ENCODE peak calls at places on chromosomes 3 and 15, in seven cellular contexts. R, N, X, K, J, S and H are unnamed samples. For H3K4me1 and H3K27me3, the result is how much of the 10 kb centered on the place peaks cover.

GRCh38 chr3:7487763-7488162 is 626.8 kb downstream of the GRM7 start:
- DNase-seq in R (peak), N (no peak), X (no peak), K (no peak), J (no peak), S (no peak), H (no peak)

GRCh38 chr3:109888026-109888425 is 550.7 kb upstream of the DPPA4 start:
- DNase-seq in R (no peak), N (no peak), X (no peak), K (no peak), J (no peak), S (no peak), H (no peak)

GRCh38 chr3:194536883-194537637 is 50.3 kb upstream of the ATP13A3 start:
- DNase-seq in R (no peak), N (no peak), X (no peak), K (no peak), J (no peak), S (no peak), H (no peak)

GRCh38 chr3:168060317-168060716 is 35.4 kb downstream of the GOLIM4 start:
- DNase-seq in R (no peak), N (no peak), X (no peak), K (no peak), J (no peak), S (no peak), H (no peak)

GRCh38 chr15:35351059-35351458 is 194.9 kb downstream of the DPH6 start:
- DNase-seq in R (no peak), N (no peak), X (no peak), K (no peak), J (no peak), S (no peak), H (no peak)

GRCh38 chr3:171132873-171133272 is 106.4 kb upstream of the SLC2A2 start:
- DNase-seq in R (peak), N (no peak), X (no peak), K (no peak), J (no peak), S (no peak), H (no peak)

GRCh38 chr3:126342991-126343661 is 14.1 kb downstream of the KLF15 start:
- DNase-seq in R (peak), N (peak), X (peak), K (no peak), J (peak), S (peak), H (no peak)

GRCh38 chr3:144556392-144556791 is 584.8 kb downstream of the DIPK2A start:
- DNase-seq in R (no peak), N (no peak), X (no peak), K (peak), J (no peak), S (no peak), H (no peak)

GRCh38 chr3:142603340-142603730 is 7.1 kb downstream of the PLS1 start:
- DNase-seq in R (no peak), N (no peak), X (no peak), K (no peak), J (no peak), S (no peak), H (no peak)

GRCh38 chr3:152318512-152318911 is 49.8 kb downstream of the MBNL1 start:
- DNase-seq in R (no peak), N (no peak), X (no peak), K (no peak), J (no peak), S (no peak), H (no peak)

GRCh38 chr3:150384517-150385212 is 23.4 kb upstream of the TSC22D2 start:
- DNase-seq in R (peak), N (peak), X (peak), K (peak), J (peak), S (no peak), H (no peak)

GRCh38 chr15:101017935-101018849 is 99.0 kb downstream of the LRRK1 start:
- DNase-seq in R (peak), N (no peak), X (no peak), K (no peak), J (peak), S (no peak), H (no peak)

GRCh38 chr3:13206799-13207577 is 133.8 kb upstream of the IQSEC1 start:
- DNase-seq in R (no peak), N (no peak), X (peak), K (no peak), J (no peak), S (no peak), H (no peak)

GRCh38 chr3:122533931-122534334 is 19.2 kb upstream of the KPNA1 start:
- DNase-seq in R (peak), N (no peak), X (no peak), K (peak), J (no peak), S (no peak), H (no peak)

GRCh38 chr3:196024968-196025367 is 56.9 kb downstream of the TFRC start:
- DNase-seq in R (no peak), N (no peak), X (no peak), K (no peak), J (no peak), S (no peak), H (no peak)

GRCh38 chr3:15361494-15362214 is 29.3 kb upstream of the SH3BP5 start:
- DNase-seq in R (peak), N (peak), X (peak), K (peak), J (peak), S (no peak), H (no peak)
- H3K4me1 ChIP-seq in R (under half), N (under half), X (under half), K (under half), J (under half), S (under half), H (half or more)

DNA sequence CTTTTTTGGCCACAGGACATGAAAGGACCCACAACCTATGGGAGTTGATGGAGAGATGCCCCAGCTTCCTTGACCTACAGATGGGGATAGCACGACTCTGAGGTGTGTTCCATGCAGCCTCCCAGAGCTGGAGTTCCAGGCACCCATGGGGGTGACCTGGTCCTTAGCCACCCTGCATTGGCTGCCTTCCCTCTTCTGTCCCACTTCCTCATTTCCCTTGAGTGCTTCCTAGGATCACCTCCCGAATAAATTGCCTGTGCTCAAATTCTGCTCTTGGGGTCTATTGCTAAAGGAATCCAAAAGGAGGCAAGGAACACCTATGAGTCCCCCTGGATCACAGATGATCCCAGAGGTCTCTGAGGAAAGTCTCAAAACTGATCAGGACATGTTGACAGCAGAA is 24.7 kb upstream of the VIPR1 start:
- DNase-seq in R (no peak), N (no peak), X (no peak), K (no peak), J (no peak), S (no peak), H (no peak)
- H3K27ac ChIP-seq in R (no peak), N (no peak), X (no peak), K (no peak), J (no peak), S (no peak), H (no peak)

DNA sequence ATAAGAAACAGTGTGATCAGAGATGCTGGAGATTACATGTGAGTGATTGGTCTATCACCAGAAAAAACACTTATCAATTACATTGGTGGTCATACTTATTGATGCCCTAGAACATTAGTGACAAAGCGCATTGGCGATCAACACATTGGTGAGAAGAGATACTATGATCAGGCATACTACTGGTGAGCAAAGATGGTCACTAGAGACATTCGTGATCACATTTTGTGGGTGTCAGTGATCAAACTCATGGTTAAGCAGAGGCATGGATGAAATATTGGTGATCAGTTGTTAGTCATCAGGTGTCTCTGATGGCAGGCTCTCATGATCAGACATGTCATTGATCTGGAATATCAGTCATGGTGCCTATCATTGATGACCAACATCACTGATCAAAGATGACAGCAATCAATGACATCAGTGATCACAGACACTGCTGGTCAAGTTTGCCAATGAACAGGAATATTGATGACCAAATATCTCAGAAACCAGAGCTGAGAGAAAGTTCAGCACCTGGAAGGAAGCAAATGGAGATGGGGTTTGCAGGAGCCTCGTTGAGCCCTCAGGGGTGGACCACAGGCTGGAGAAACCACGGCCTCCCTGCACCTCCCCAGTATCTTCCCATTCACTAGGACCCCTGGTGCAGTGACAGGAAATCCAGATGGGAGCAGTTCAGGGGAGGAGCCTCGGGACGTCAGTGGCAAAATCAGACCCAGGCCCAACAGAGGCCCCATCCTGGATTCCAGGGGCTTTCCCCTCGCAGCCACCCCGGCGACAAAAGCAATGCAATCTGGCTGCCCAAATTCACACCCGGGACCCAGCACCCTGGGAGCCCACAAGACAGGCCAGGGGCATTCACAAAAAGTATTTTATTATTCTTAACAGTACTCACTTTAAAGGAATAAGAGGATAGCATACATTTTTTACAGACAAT is 12.2 kb upstream of the DNAJB8 start:
- DNase-seq in R (no peak), N (no peak), X (no peak), K (no peak), J (no peak), S (no peak), H (no peak)
- H3K27me3 ChIP-seq in R (half or more), N (half or more), X (under half), K (under half), J (half or more), S (half or more), H (under half)

DNA sequence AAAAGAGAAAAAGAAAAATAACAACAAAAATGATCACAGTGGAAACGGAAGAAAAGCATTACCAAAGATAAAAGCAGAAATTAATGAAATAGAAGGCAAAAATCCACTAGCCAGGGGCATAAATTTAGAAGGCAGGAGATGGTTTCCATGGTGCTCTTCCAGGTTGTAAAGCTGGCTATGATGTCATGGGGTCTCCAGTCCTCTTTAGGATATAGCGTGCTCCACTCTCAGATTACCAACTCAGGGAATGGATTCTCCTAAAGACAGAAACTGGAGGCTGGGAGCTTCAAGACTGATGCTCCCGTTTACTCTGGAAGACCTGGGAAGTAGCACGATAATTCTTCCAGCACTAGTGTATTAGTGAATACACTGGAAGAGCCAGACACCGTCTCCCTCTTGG is 10.9 kb upstream of the ULK4 start:
- DNase-seq in R (no peak), N (no peak), X (no peak), K (no peak), J (no peak), S (no peak), H (no peak)
- H3K4me1 ChIP-seq in R (under half), N (under half), X (under half), K (under half), J (under half), S (under half), H (under half)